ENCODE peak calls at places on chromosome 2, in eight cellular contexts. One of them, this sample, is unnamed.
A peak's percentile ranks its signal among the peaks of the same experiment; 100 is the strongest.

GRCh38 chr2:60759654-60760053 is 3.6 kb downstream of the PAPOLG start:
- DNase-seq in keratinocyte: no peak
- DNase-seq in CD8-positive, alpha-beta T cell: no peak
- DNase-seq in fibroblast of the aortic adventitia: no peak
- DNase-seq in psoas muscle: no peak
- DNase-seq in brain microvascular endothelial cell: no peak
- DNase-seq in HCT116: no peak
- DNase-seq in right atrium auricular region: no peak
- DNase-seq in this sample: no peak

GRCh38 chr2:26609839-26610277 is 31.3 kb downstream of the CIB4 start:
- DNase-seq in brain microvascular endothelial cell: no peak
- DNase-seq in keratinocyte: no peak
- DNase-seq in fibroblast of the aortic adventitia: no peak
- DNase-seq in CD8-positive, alpha-beta T cell: no peak
- DNase-seq in right atrium auricular region: no peak
- DNase-seq in psoas muscle: no peak
- DNase-seq in HCT116: no peak
- DNase-seq in this sample: no peak

GRCh38 chr2:57934659-57935058 is 111.9 kb upstream of the VRK2 start:
- DNase-seq in brain microvascular endothelial cell: no peak
- DNase-seq in CD8-positive, alpha-beta T cell: no peak
- DNase-seq in right atrium auricular region: no peak
- DNase-seq in psoas muscle: no peak
- DNase-seq in HCT116: no peak
- DNase-seq in keratinocyte: no peak
- DNase-seq in fibroblast of the aortic adventitia: no peak
- DNase-seq in this sample: no peak

GRCh38 chr2:105239924-105240323 is 1.6 kb upstream of the GPR45 start:
- DNase-seq in psoas muscle: no peak
- DNase-seq in brain microvascular endothelial cell: peak; percentile 89
- DNase-seq in HCT116: no peak
- DNase-seq in right atrium auricular region: no peak
- DNase-seq in CD8-positive, alpha-beta T cell: no peak
- DNase-seq in keratinocyte: no peak
- DNase-seq in fibroblast of the aortic adventitia: peak; percentile 86
- DNase-seq in this sample: peak; percentile 76

GRCh38 chr2:151914989-151915628 is 86.9 kb upstream of the ARL5A start:
- DNase-seq in brain microvascular endothelial cell: no peak
- DNase-seq in keratinocyte: no peak
- DNase-seq in fibroblast of the aortic adventitia: no peak
- DNase-seq in psoas muscle: no peak
- DNase-seq in right atrium auricular region: no peak
- DNase-seq in HCT116: no peak
- DNase-seq in CD8-positive, alpha-beta T cell: no peak
- DNase-seq in this sample: no peak

GRCh38 chr2:39696838-39697237 is 31.1 kb downstream of the TMEM178A start:
- DNase-seq in brain microvascular endothelial cell: peak; percentile 74
- DNase-seq in right atrium auricular region: no peak
- DNase-seq in fibroblast of the aortic adventitia: peak; percentile 85
- DNase-seq in psoas muscle: no peak
- DNase-seq in keratinocyte: no peak
- DNase-seq in HCT116: no peak
- DNase-seq in CD8-positive, alpha-beta T cell: no peak
- DNase-seq in this sample: peak; percentile 91

GRCh38 chr2:38037325-38037724 is 38.6 kb downstream of the CYP1B1 start:
- DNase-seq in CD8-positive, alpha-beta T cell: no peak
- DNase-seq in HCT116: no peak
- DNase-seq in brain microvascular endothelial cell: no peak
- DNase-seq in psoas muscle: no peak
- DNase-seq in fibroblast of the aortic adventitia: no peak
- DNase-seq in keratinocyte: no peak
- DNase-seq in right atrium auricular region: no peak
- DNase-seq in this sample: no peak

GRCh38 chr2:74290466-74291216 is 52.6 kb downstream of the SLC4A5 start:
- DNase-seq in brain microvascular endothelial cell: no peak
- DNase-seq in fibroblast of the aortic adventitia: no peak
- DNase-seq in CD8-positive, alpha-beta T cell: peak; percentile 48
- DNase-seq in psoas muscle: no peak
- DNase-seq in keratinocyte: no peak
- DNase-seq in right atrium auricular region: no peak
- DNase-seq in HCT116: no peak
- DNase-seq in this sample: no peak

GRCh38 chr2:190714958-190715357 is 66.1 kb downstream of the NAB1 start:
- DNase-seq in fibroblast of the aortic adventitia: peak; percentile 25
- DNase-seq in CD8-positive, alpha-beta T cell: no peak
- DNase-seq in psoas muscle: no peak
- DNase-seq in right atrium auricular region: no peak
- DNase-seq in brain microvascular endothelial cell: peak; percentile 44
- DNase-seq in HCT116: peak; percentile 27
- DNase-seq in keratinocyte: peak; percentile 9
- DNase-seq in this sample: peak; percentile 19

GRCh38 chr2:102313025-102313424 is 1.7 kb downstream of the IL1RL1 start:
- DNase-seq in keratinocyte: peak; percentile 59
- DNase-seq in HCT116: no peak
- DNase-seq in brain microvascular endothelial cell: peak; percentile 84
- DNase-seq in fibroblast of the aortic adventitia: peak; percentile 80
- DNase-seq in psoas muscle: no peak
- DNase-seq in CD8-positive, alpha-beta T cell: no peak
- DNase-seq in right atrium auricular region: no peak
- DNase-seq in this sample: peak; percentile 80

GRCh38 chr2:238238766-238239551 is 879 bp downstream of the HES6 start:
- DNase-seq in brain microvascular endothelial cell: no peak
- DNase-seq in CD8-positive, alpha-beta T cell: peak; percentile 57
- DNase-seq in psoas muscle: peak; percentile 44
- DNase-seq in HCT116: no peak
- DNase-seq in fibroblast of the aortic adventitia: no peak
- DNase-seq in keratinocyte: no peak
- DNase-seq in right atrium auricular region: no peak
- DNase-seq in this sample: no peak

GRCh38 chr2:62313433-62314227 is 117.7 kb downstream of the B3GNT2 start:
- DNase-seq in brain microvascular endothelial cell: no peak
- DNase-seq in HCT116: no peak
- DNase-seq in right atrium auricular region: no peak
- DNase-seq in keratinocyte: no peak
- DNase-seq in fibroblast of the aortic adventitia: no peak
- DNase-seq in psoas muscle: no peak
- DNase-seq in CD8-positive, alpha-beta T cell: peak; percentile 47
- DNase-seq in this sample: no peak

DNA sequence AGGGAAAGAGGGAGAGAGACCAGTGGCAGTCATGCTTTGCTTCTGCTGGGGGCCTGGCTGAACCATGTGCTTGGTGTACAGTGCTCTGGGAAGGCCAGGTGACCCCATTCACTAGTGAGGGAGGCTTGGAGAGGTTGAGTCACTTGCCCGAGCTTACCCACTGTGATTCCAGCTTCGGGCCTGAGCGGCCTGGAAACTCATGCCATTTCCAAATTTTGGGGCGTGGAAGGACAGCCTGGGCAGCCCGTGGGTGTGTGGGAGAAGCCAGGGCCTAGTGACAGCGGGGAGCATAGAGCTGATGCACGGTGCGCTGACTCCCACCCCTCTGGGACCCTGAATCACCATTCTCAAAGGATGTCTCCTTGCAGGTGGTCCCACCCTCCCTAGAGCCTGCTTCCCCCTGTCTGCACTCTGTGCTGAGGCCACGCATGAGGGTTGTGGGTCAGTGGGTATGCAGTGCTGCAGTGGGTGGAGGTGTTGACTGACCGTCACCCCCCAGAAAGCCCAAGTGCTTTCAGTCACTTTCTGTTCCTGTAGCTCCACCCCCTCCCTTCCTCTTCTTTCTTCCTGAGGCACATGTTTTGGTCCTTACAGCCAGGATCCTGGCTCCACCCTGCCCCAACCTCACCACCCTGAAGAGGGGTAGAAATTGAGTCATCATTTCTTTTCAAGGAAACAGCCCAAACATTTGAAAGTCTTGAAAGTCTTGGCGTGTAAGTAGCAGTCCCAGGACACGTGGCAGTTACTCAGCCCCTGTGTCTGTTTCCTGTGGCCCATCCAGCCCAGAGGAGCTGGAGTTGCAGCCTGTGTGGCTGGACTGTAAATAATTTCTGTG is 69.3 kb upstream of the MCFD2 start:
- DNase-seq in HCT116: peak; percentile 69
- DNase-seq in CD8-positive, alpha-beta T cell: no peak
- DNase-seq in keratinocyte: peak; percentile 91
- DNase-seq in right atrium auricular region: peak; percentile 93
- DNase-seq in psoas muscle: peak; percentile 80
- DNase-seq in fibroblast of the aortic adventitia: peak; percentile 96
- DNase-seq in brain microvascular endothelial cell: peak; percentile 93
- DNase-seq in this sample: peak; percentile 95
- TF ChIP-seq CTCF in HCT116: no peak
- TF ChIP-seq CTCF in CD8-positive, alpha-beta T cell: no peak
- TF ChIP-seq CTCF in keratinocyte: no peak
- TF ChIP-seq CTCF in right atrium auricular region: no peak
- TF ChIP-seq CTCF in psoas muscle: no peak
- TF ChIP-seq CTCF in fibroblast of the aortic adventitia: no peak
- TF ChIP-seq CTCF in brain microvascular endothelial cell: no peak
- TF ChIP-seq CTCF in this sample: no peak

DNA sequence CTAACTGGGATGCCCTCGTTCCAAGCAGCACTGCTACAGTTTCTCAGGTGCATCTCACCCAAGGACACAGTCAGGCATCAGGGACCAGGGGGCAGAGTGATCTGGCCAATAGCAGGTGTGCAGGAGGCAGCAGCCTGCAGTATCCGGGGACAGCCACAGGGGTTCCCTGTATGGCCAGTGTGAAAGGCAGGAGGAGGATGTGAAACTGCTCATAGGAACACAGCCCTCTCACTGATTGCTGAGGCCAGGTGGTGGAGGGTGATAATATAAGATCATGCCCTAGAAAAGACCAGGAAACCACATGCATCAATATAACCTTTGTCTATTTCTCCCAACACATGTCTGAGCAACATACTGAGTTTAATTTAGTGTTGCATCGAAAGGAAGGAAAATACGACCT is 112.7 kb upstream of the TACR1 start:
- DNase-seq in fibroblast of the aortic adventitia: no peak
- DNase-seq in HCT116: peak; percentile 3
- DNase-seq in right atrium auricular region: no peak
- DNase-seq in keratinocyte: no peak
- DNase-seq in brain microvascular endothelial cell: no peak
- DNase-seq in psoas muscle: no peak
- DNase-seq in CD8-positive, alpha-beta T cell: no peak
- DNase-seq in this sample: no peak
- H3K4me3 ChIP-seq in fibroblast of the aortic adventitia: no peak overlapping the region
- H3K4me3 ChIP-seq in HCT116: no peak overlapping the region
- H3K4me3 ChIP-seq in right atrium auricular region: no peak overlapping the region
- H3K4me3 ChIP-seq in keratinocyte: no peak overlapping the region
- H3K4me3 ChIP-seq in brain microvascular endothelial cell: no peak overlapping the region
- H3K4me3 ChIP-seq in psoas muscle: no peak overlapping the region
- H3K4me3 ChIP-seq in CD8-positive, alpha-beta T cell: no peak overlapping the region
- H3K4me3 ChIP-seq in this sample: no peak overlapping the region

GRCh38 chr2:56077352-56077915 is 106.4 kb upstream of the CCDC85A start:
- DNase-seq in psoas muscle: no peak
- DNase-seq in right atrium auricular region: no peak
- DNase-seq in keratinocyte: no peak
- DNase-seq in fibroblast of the aortic adventitia: peak; percentile 28
- DNase-seq in brain microvascular endothelial cell: no peak
- DNase-seq in HCT116: peak; percentile 39
- DNase-seq in CD8-positive, alpha-beta T cell: no peak
- DNase-seq in this sample: peak; percentile 39
- TF ChIP-seq CTCF in psoas muscle: peak; percentile 22
- TF ChIP-seq CTCF in right atrium auricular region: peak; percentile 44
- TF ChIP-seq CTCF in keratinocyte: peak; percentile 72
- TF ChIP-seq CTCF in fibroblast of the aortic adventitia: peak; percentile 49
- TF ChIP-seq CTCF in brain microvascular endothelial cell: peak; percentile 50
- TF ChIP-seq CTCF in HCT116: peak; percentile 40
- TF ChIP-seq CTCF in CD8-positive, alpha-beta T cell: no peak
- TF ChIP-seq CTCF in this sample: peak; percentile 63

DNA sequence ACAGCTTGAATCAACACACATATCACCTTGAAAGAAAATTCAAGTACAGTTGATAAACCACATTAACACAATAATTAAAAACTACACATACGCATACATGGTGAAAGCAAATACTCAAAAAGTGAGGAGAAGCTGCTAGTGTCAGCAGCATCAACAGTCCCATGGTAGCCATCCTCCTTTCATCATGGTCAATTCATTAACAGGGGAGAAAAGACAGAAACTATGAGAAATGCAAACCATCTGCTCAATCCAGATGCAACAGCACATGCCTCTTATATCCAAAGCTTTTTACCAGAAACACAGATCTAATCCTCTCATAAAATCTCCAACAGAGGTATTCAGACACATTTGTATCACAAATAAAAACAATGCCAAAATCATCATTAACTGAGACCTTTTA is 81.9 kb upstream of the CHRNA1 start:
- DNase-seq in HCT116: no peak
- DNase-seq in right atrium auricular region: no peak
- DNase-seq in brain microvascular endothelial cell: no peak
- DNase-seq in fibroblast of the aortic adventitia: no peak
- DNase-seq in keratinocyte: no peak
- DNase-seq in CD8-positive, alpha-beta T cell: no peak
- DNase-seq in psoas muscle: no peak
- DNase-seq in this sample: no peak
- H3K4me3 ChIP-seq in HCT116: no peak overlapping the region
- H3K4me3 ChIP-seq in right atrium auricular region: no peak overlapping the region
- H3K4me3 ChIP-seq in brain microvascular endothelial cell: peak overlapping the region; percentile 62
- H3K4me3 ChIP-seq in fibroblast of the aortic adventitia: no peak overlapping the region
- H3K4me3 ChIP-seq in keratinocyte: no peak overlapping the region
- H3K4me3 ChIP-seq in CD8-positive, alpha-beta T cell: no peak overlapping the region
- H3K4me3 ChIP-seq in psoas muscle: no peak overlapping the region
- H3K4me3 ChIP-seq in this sample: peak overlapping the region; percentile 62

DNA sequence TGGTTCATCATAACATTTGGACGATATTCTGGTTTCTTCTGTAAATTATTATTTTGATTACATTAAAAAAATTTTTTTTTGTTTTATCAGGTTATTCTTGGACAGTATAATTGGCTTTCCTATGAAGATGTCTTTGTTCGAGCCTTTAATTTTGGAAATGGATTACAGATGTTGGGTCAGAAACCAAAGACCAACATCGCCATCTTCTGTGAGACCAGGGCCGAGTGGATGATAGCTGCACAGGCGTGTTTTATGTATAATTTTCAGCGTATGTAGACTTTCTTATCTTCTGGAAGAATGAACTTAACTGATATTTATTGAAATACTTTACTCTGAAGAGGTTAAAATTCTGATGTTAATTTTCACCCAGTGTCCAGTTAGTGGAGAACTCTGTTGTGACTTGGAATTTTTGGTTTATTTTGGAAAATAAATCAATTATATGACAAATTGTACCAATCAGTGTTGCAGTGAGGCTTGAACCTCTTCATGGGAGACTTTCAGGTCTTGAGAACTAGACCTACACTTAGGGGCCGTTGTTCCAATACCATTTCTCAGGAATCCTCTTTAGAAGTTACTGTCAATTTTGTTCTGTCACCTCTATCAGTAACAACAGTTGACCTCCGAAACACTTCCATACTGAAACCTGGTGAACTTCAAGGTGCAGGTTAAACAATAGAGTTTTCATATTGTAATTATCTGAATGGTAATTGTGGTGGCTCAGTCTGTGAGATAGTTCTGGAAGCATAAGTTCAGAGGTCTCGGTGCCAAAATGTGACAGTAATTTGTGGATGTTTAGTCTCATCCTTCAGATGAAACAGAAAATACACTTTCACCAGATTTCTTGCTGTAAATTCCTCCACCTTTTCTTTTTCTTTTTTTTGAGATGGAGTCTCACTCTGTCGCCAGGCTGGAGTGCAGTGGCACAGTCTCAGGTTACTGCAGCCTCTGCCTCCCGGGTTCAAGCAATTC is 55.7 kb downstream of the ACSL3 start:
- DNase-seq in right atrium auricular region: no peak
- DNase-seq in HCT116: no peak
- DNase-seq in keratinocyte: no peak
- DNase-seq in brain microvascular endothelial cell: no peak
- DNase-seq in CD8-positive, alpha-beta T cell: no peak
- DNase-seq in psoas muscle: no peak
- DNase-seq in fibroblast of the aortic adventitia: peak; percentile 43
- DNase-seq in this sample: no peak
- TF ChIP-seq CTCF in right atrium auricular region: peak; percentile 34
- TF ChIP-seq CTCF in HCT116: no peak
- TF ChIP-seq CTCF in keratinocyte: no peak
- TF ChIP-seq CTCF in brain microvascular endothelial cell: peak; percentile 7
- TF ChIP-seq CTCF in CD8-positive, alpha-beta T cell: no peak
- TF ChIP-seq CTCF in psoas muscle: no peak
- TF ChIP-seq CTCF in fibroblast of the aortic adventitia: peak; percentile 26
- TF ChIP-seq CTCF in this sample: no peak

GRCh38 chr2:137715731-137716191 is 248.5 kb upstream of the HNMT start:
- DNase-seq in right atrium auricular region: no peak
- DNase-seq in psoas muscle: no peak
- DNase-seq in CD8-positive, alpha-beta T cell: no peak
- DNase-seq in HCT116: no peak
- DNase-seq in fibroblast of the aortic adventitia: no peak
- DNase-seq in brain microvascular endothelial cell: no peak
- DNase-seq in keratinocyte: no peak
- DNase-seq in this sample: no peak
- H3K4me3 ChIP-seq in right atrium auricular region: no peak overlapping the region
- H3K4me3 ChIP-seq in psoas muscle: no peak overlapping the region
- H3K4me3 ChIP-seq in CD8-positive, alpha-beta T cell: no peak overlapping the region
- H3K4me3 ChIP-seq in HCT116: no peak overlapping the region
- H3K4me3 ChIP-seq in fibroblast of the aortic adventitia: no peak overlapping the region
- H3K4me3 ChIP-seq in brain microvascular endothelial cell: no peak overlapping the region
- H3K4me3 ChIP-seq in keratinocyte: no peak overlapping the region
- H3K4me3 ChIP-seq in this sample: no peak overlapping the region